ENCODE peak calls at places on chromosomes 3 and 15, in seven cellular contexts. One of them, this sample, is unnamed.

GRCh38 chr15:23415321-23415865 is 31.6 kb downstream of the GOLGA6L2 start:
- DNase-seq in PC-9: no peak
- DNase-seq in pancreas: no peak
- DNase-seq in Peyer's patch: peak; percentile 33
- DNase-seq in CD4-positive, CD25-positive, alpha-beta regulatory T cell: no peak
- DNase-seq in A673: no peak
- DNase-seq in Caco-2: peak; percentile 18
- DNase-seq in this sample: no peak

GRCh38 chr3:125186800-125187598 is 25.5 kb downstream of the SLC12A8 start:
- DNase-seq in PC-9: no peak
- DNase-seq in pancreas: no peak
- DNase-seq in Peyer's patch: no peak
- DNase-seq in CD4-positive, CD25-positive, alpha-beta regulatory T cell: no peak
- DNase-seq in A673: no peak
- DNase-seq in Caco-2: no peak
- DNase-seq in this sample: no peak

GRCh38 chr3:45575491-45575923 is 19.0 kb upstream of the LIMD1 start:
- DNase-seq in PC-9: peak; percentile 64
- DNase-seq in pancreas: no peak
- DNase-seq in Peyer's patch: no peak
- DNase-seq in CD4-positive, CD25-positive, alpha-beta regulatory T cell: no peak
- DNase-seq in A673: no peak
- DNase-seq in Caco-2: no peak
- DNase-seq in this sample: no peak

GRCh38 chr3:27666277-27666676 is 55.8 kb downstream of the EOMES start:
- DNase-seq in PC-9: no peak
- DNase-seq in pancreas: no peak
- DNase-seq in Peyer's patch: no peak
- DNase-seq in CD4-positive, CD25-positive, alpha-beta regulatory T cell: no peak
- DNase-seq in A673: no peak
- DNase-seq in Caco-2: no peak
- DNase-seq in this sample: no peak

GRCh38 chr15:101244039-101244781 is 7.6 kb downstream of the CHSY1 start:
- DNase-seq in PC-9: no peak
- DNase-seq in pancreas: no peak
- DNase-seq in Peyer's patch: no peak
- DNase-seq in CD4-positive, CD25-positive, alpha-beta regulatory T cell: no peak
- DNase-seq in A673: no peak
- DNase-seq in Caco-2: no peak
- DNase-seq in this sample: no peak

GRCh38 chr3:195403841-195404408 is 38.9 kb downstream of the ACAP2 start:
- DNase-seq in PC-9: no peak
- DNase-seq in pancreas: no peak
- DNase-seq in Peyer's patch: no peak
- DNase-seq in CD4-positive, CD25-positive, alpha-beta regulatory T cell: no peak
- DNase-seq in A673: no peak
- DNase-seq in Caco-2: no peak
- DNase-seq in this sample: no peak

GRCh38 chr3:88149516-88150362 is at the start of gene C3orf38:
- DNase-seq in PC-9: peak; percentile 87
- DNase-seq in pancreas: peak; percentile 81
- DNase-seq in Peyer's patch: peak; percentile 91
- DNase-seq in CD4-positive, CD25-positive, alpha-beta regulatory T cell: peak; percentile 86
- DNase-seq in A673: peak; percentile 97
- DNase-seq in Caco-2: peak; percentile 90
- DNase-seq in this sample: peak; percentile 94

GRCh38 chr3:158097571-158098553 is 8.4 kb downstream of the SHOX2 start:
- DNase-seq in PC-9: peak; percentile 81
- DNase-seq in pancreas: peak; percentile 85
- DNase-seq in Peyer's patch: peak; percentile 88
- DNase-seq in CD4-positive, CD25-positive, alpha-beta regulatory T cell: peak; percentile 81
- DNase-seq in A673: peak; percentile 63
- DNase-seq in Caco-2: peak; percentile 88
- DNase-seq in this sample: no peak

GRCh38 chr3:126528800-126529541 is 5.0 kb downstream of the CHST13 start:
- DNase-seq in PC-9: no peak
- DNase-seq in pancreas: no peak
- DNase-seq in Peyer's patch: no peak
- DNase-seq in CD4-positive, CD25-positive, alpha-beta regulatory T cell: no peak
- DNase-seq in A673: no peak
- DNase-seq in Caco-2: peak; percentile 94
- DNase-seq in this sample: no peak

GRCh38 chr15:98076021-98076816 is 115.7 kb downstream of the ARRDC4 start:
- DNase-seq in PC-9: no peak
- DNase-seq in pancreas: no peak
- DNase-seq in Peyer's patch: no peak
- DNase-seq in CD4-positive, CD25-positive, alpha-beta regulatory T cell: no peak
- DNase-seq in A673: no peak
- DNase-seq in Caco-2: no peak
- DNase-seq in this sample: peak; percentile 72

GRCh38 chr3:175346573-175347356 is 487.6 kb downstream of the NAALADL2 start:
- DNase-seq in PC-9: no peak
- DNase-seq in pancreas: peak; percentile 17
- DNase-seq in Peyer's patch: peak; percentile 72
- DNase-seq in CD4-positive, CD25-positive, alpha-beta regulatory T cell: no peak
- DNase-seq in A673: peak; percentile 70
- DNase-seq in Caco-2: no peak
- DNase-seq in this sample: peak; percentile 70

GRCh38 chr15:49436786-49437185 is 13.7 kb downstream of the FGF7 start:
- DNase-seq in PC-9: no peak
- DNase-seq in pancreas: no peak
- DNase-seq in Peyer's patch: no peak
- DNase-seq in CD4-positive, CD25-positive, alpha-beta regulatory T cell: no peak
- DNase-seq in A673: no peak
- DNase-seq in Caco-2: no peak
- DNase-seq in this sample: no peak

GRCh38 chr15:52563499-52564060 is 5.2 kb downstream of the ARPP19 start:
- DNase-seq in PC-9: no peak
- DNase-seq in pancreas: no peak
- DNase-seq in Peyer's patch: no peak
- DNase-seq in CD4-positive, CD25-positive, alpha-beta regulatory T cell: no peak
- DNase-seq in A673: no peak
- DNase-seq in Caco-2: no peak
- DNase-seq in this sample: no peak

GRCh38 chr15:52568569-52569243 is at the start of gene ARPP19:
- DNase-seq in PC-9: peak; percentile 77
- DNase-seq in pancreas: peak; percentile 90
- DNase-seq in Peyer's patch: peak; percentile 96
- DNase-seq in CD4-positive, CD25-positive, alpha-beta regulatory T cell: peak; percentile 79
- DNase-seq in A673: peak; percentile 93
- DNase-seq in Caco-2: peak; percentile 96
- DNase-seq in this sample: peak; percentile 62

GRCh38 chr15:52566889-52567288 is 1.9 kb downstream of the ARPP19 start:
- DNase-seq in PC-9: no peak
- DNase-seq in pancreas: no peak
- DNase-seq in Peyer's patch: no peak
- DNase-seq in CD4-positive, CD25-positive, alpha-beta regulatory T cell: no peak
- DNase-seq in A673: no peak
- DNase-seq in Caco-2: no peak
- DNase-seq in this sample: no peak

GRCh38 chr15:52569244-52569585 is 385 bp upstream of the ARPP19 start:
- DNase-seq in PC-9: no peak
- DNase-seq in pancreas: no peak
- DNase-seq in Peyer's patch: no peak
- DNase-seq in CD4-positive, CD25-positive, alpha-beta regulatory T cell: no peak
- DNase-seq in A673: no peak
- DNase-seq in Caco-2: no peak
- DNase-seq in this sample: no peak

DNA sequence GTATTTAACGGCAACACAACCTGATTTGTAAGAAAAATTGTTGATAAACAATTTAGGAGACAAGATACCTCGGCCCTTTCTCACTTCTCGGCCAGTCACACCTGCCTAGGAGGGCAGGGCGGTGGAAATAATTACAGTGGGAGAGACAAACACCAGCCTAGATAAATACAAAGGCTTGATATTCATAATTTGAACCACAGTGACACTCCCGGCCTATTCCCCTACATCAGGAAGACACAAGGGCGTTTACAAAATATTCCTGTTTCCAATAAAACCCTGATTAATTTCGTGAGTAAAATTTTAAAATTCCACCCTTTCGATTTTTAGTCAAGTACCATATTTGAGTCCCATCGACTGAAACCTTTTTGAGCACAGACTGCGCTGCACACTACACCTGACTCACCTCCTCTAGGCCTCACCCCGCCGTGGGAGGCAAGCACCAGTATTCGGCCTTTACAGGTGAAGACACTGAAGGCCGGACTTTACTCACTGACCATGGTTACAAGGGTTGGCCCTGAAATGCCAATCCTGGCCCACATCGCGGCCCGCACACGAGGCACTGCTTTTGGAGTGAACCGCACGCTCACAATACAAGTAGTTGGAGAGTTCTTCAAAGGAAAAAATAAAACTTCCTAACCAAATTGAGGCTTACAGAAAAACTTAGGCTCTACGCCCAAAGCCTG is 803 bp downstream of the ARPP19 start:
- DNase-seq in PC-9: peak; percentile 52
- DNase-seq in pancreas: peak; percentile 67
- DNase-seq in Peyer's patch: peak; percentile 80
- DNase-seq in CD4-positive, CD25-positive, alpha-beta regulatory T cell: no peak
- DNase-seq in A673: peak; percentile 9
- DNase-seq in Caco-2: peak; percentile 61
- DNase-seq in this sample: no peak
- H3K4me1 ChIP-seq in PC-9: peaks cover 15% of the 10 kb centered on the region
- H3K4me1 ChIP-seq in pancreas: peaks cover 14% of the 10 kb centered on the region
- H3K4me1 ChIP-seq in Peyer's patch: no peaks in the 10 kb centered on the region
- H3K4me1 ChIP-seq in CD4-positive, CD25-positive, alpha-beta regulatory T cell: peaks cover 49% of the 10 kb centered on the region
- H3K4me1 ChIP-seq in A673: peaks cover 8% of the 10 kb centered on the region
- H3K4me1 ChIP-seq in Caco-2: no peaks in the 10 kb centered on the region
- H3K4me1 ChIP-seq in this sample: peaks cover 3% of the 10 kb centered on the region

DNA sequence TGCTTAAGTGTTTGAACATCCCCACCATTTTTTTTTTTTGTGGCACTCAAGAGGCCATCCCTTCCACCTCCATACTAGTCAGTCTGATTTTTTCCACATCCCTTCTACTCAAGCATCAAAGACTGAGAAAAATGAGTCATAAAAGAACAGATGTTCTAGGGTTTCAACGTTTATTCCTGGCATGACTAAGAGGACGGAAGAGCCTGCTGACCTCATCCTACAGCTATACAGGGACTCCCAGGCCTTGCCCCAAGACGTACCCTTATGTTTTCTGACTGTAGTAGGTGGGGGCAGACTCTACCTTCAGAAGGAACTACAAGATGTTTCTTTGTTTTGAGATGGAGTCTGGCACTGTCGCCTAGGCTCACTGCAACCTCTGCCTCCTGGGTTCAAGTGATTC is 3.3 kb upstream of the ITPKA start:
- DNase-seq in PC-9: peak; percentile 57
- DNase-seq in pancreas: no peak
- DNase-seq in Peyer's patch: no peak
- DNase-seq in CD4-positive, CD25-positive, alpha-beta regulatory T cell: no peak
- DNase-seq in A673: peak; percentile 57
- DNase-seq in Caco-2: no peak
- DNase-seq in this sample: no peak
- H3K27me3 ChIP-seq in PC-9: no peaks in the 10 kb centered on the region
- H3K27me3 ChIP-seq in pancreas: no peaks in the 10 kb centered on the region
- H3K27me3 ChIP-seq in Peyer's patch: no peaks in the 10 kb centered on the region
- H3K27me3 ChIP-seq in CD4-positive, CD25-positive, alpha-beta regulatory T cell: no peaks in the 10 kb centered on the region
- H3K27me3 ChIP-seq in A673: no peaks in the 10 kb centered on the region
- H3K27me3 ChIP-seq in Caco-2: no peaks in the 10 kb centered on the region
- H3K27me3 ChIP-seq in this sample: peaks cover 6% of the 10 kb centered on the region

GRCh38 chr3:167728631-167729335 is 5.9 kb downstream of the PDCD10 start:
- DNase-seq in PC-9: no peak
- DNase-seq in pancreas: no peak
- DNase-seq in Peyer's patch: no peak
- DNase-seq in CD4-positive, CD25-positive, alpha-beta regulatory T cell: no peak
- DNase-seq in A673: no peak
- DNase-seq in Caco-2: no peak
- DNase-seq in this sample: no peak

GRCh38 chr3:167723872-167724271 is 10.8 kb downstream of the PDCD10 start:
- DNase-seq in PC-9: no peak
- DNase-seq in pancreas: no peak
- DNase-seq in Peyer's patch: no peak
- DNase-seq in CD4-positive, CD25-positive, alpha-beta regulatory T cell: no peak
- DNase-seq in A673: no peak
- DNase-seq in Caco-2: no peak
- DNase-seq in this sample: no peak

GRCh38 chr3:167731393-167731792 is 3.3 kb downstream of the PDCD10 start:
- DNase-seq in PC-9: no peak
- DNase-seq in pancreas: no peak
- DNase-seq in Peyer's patch: no peak
- DNase-seq in CD4-positive, CD25-positive, alpha-beta regulatory T cell: no peak
- DNase-seq in A673: no peak
- DNase-seq in Caco-2: no peak
- DNase-seq in this sample: no peak

GRCh38 chr3:167729591-167729990 is 5.1 kb downstream of the PDCD10 start:
- DNase-seq in PC-9: no peak
- DNase-seq in pancreas: no peak
- DNase-seq in Peyer's patch: no peak
- DNase-seq in CD4-positive, CD25-positive, alpha-beta regulatory T cell: no peak
- DNase-seq in A673: peak; percentile 43
- DNase-seq in Caco-2: no peak
- DNase-seq in this sample: no peak

DNA sequence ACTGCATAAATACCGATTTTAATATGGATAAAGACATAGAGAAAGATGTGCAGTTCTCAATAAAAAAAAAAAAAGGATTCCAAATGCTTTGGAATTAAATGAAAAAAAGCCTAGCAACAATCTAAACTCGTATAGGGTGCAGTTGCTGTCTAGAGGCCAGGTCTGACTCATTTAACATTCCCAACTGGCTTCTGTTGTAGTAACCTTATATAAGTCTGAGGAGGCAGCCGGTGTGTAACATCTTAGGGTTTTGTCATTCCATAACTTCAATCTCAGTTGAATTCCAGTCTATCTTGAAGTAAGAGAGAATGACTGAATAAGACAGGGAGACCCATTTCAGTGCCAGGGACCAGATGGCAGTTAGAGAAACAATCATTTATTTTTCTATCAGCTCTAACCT is 6.5 kb downstream of the PDCD10 start:
- DNase-seq in PC-9: no peak
- DNase-seq in pancreas: no peak
- DNase-seq in Peyer's patch: no peak
- DNase-seq in CD4-positive, CD25-positive, alpha-beta regulatory T cell: no peak
- DNase-seq in A673: no peak
- DNase-seq in Caco-2: no peak
- DNase-seq in this sample: no peak
- H3K4me1 ChIP-seq in PC-9: peaks cover 14% of the 10 kb centered on the region
- H3K4me1 ChIP-seq in pancreas: peaks cover 5% of the 10 kb centered on the region
- H3K4me1 ChIP-seq in Peyer's patch: no peaks in the 10 kb centered on the region
- H3K4me1 ChIP-seq in CD4-positive, CD25-positive, alpha-beta regulatory T cell: peaks cover 69% of the 10 kb centered on the region
- H3K4me1 ChIP-seq in A673: peaks cover 11% of the 10 kb centered on the region
- H3K4me1 ChIP-seq in Caco-2: peaks cover 18% of the 10 kb centered on the region
- H3K4me1 ChIP-seq in this sample: no peaks in the 10 kb centered on the region

DNA sequence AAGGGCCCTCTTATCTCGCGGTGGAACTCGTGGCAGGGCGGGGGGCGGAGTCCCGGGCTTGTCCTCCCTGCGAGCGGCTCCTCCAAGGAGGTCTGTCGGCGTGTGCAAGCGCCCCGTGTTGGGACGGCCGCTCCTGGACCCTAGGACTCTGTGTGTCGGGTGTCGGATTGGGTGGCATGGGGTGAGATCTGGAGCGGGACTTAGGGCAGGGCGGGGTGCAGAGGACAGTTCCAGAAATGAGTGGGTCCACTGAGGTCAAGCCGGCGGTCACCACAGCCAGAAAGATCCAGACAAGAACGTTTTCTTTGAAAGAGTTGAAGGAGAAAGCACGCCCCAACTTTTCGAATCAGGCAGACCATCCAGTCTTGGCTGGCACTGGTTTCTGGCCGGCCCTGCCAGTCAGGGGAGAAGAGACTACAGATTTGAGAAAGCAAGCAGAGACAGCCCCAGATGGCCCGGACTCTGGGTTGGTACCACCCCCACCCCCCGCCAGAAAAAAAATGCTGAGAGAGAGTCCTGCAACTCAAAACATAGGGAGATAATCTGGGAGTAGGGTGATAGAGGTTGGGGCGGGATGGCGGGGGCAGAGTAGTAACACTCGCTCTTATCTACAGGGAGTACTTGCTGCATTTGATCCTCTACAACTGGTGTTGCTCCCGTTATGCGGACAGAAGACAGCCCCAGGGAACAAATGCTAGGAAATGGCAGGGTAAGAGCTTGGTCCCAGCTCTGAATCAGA is 829 bp upstream of the CISH start:
- DNase-seq in PC-9: no peak
- DNase-seq in pancreas: no peak
- DNase-seq in Peyer's patch: no peak
- DNase-seq in CD4-positive, CD25-positive, alpha-beta regulatory T cell: peak; percentile 46
- DNase-seq in A673: no peak
- DNase-seq in Caco-2: no peak
- DNase-seq in this sample: no peak
- H3K27me3 ChIP-seq in PC-9: no peaks in the 10 kb centered on the region
- H3K27me3 ChIP-seq in pancreas: no peaks in the 10 kb centered on the region
- H3K27me3 ChIP-seq in Peyer's patch: no peaks in the 10 kb centered on the region
- H3K27me3 ChIP-seq in CD4-positive, CD25-positive, alpha-beta regulatory T cell: no peaks in the 10 kb centered on the region
- H3K27me3 ChIP-seq in A673: no peaks in the 10 kb centered on the region
- H3K27me3 ChIP-seq in Caco-2: no peaks in the 10 kb centered on the region
- H3K27me3 ChIP-seq in this sample: no peaks in the 10 kb centered on the region

This sample was measured in ascending aorta.